ENCODE peak calls at places on chromosomes 6 and 20, in four cellular contexts. One of them, this sample, is unnamed.

GRCh38 chr6:18997375-18997826 is 610.3 kb downstream of the RNF144B start:
- DNase-seq in PC-3: peak
- DNase-seq in AG10803: peak
- DNase-seq in fibroblast of pulmonary artery: peak
- DNase-seq in this sample: no peak

GRCh38 chr20:10654630-10655029 is 19.2 kb downstream of the JAG1 start:
- DNase-seq in AG10803: no peak
- DNase-seq in PC-3: no peak
- DNase-seq in fibroblast of pulmonary artery: no peak
- DNase-seq in this sample: no peak

GRCh38 chr6:163392533-163392932 is 22.0 kb upstream of the QKI start:
- DNase-seq in AG10803: peak
- DNase-seq in PC-3: peak
- DNase-seq in fibroblast of pulmonary artery: peak
- DNase-seq in this sample: peak

GRCh38 chr6:35262596-35262995 is 3.1 kb downstream of the ZNF76 start:
- DNase-seq in fibroblast of pulmonary artery: peak
- DNase-seq in PC-3: no peak
- DNase-seq in AG10803: peak
- DNase-seq in this sample: no peak

GRCh38 chr6:53565886-53566285 is 21.0 kb upstream of the GCLC start:
- DNase-seq in AG10803: peak
- DNase-seq in fibroblast of pulmonary artery: no peak
- DNase-seq in PC-3: no peak
- DNase-seq in this sample: no peak

GRCh38 chr20:48723308-48724264 is 104.2 kb downstream of the PREX1 start:
- DNase-seq in fibroblast of pulmonary artery: no peak
- DNase-seq in AG10803: peak
- DNase-seq in PC-3: no peak
- DNase-seq in this sample: no peak

GRCh38 chr20:3712279-3712873 is at the start of gene SIGLEC1:
- DNase-seq in AG10803: no peak
- DNase-seq in PC-3: no peak
- DNase-seq in fibroblast of pulmonary artery: no peak
- DNase-seq in this sample: no peak

GRCh38 chr20:10476319-10476724 is 41.2 kb downstream of the SLX4IP start:
- DNase-seq in PC-3: peak
- DNase-seq in fibroblast of pulmonary artery: peak
- DNase-seq in AG10803: peak
- DNase-seq in this sample: peak

GRCh38 chr6:95578106-95578410 is 723 bp downstream of the MANEA start:
- DNase-seq in PC-3: peak
- DNase-seq in fibroblast of pulmonary artery: peak
- DNase-seq in AG10803: no peak
- DNase-seq in this sample: no peak

GRCh38 chr6:137122612-137123011 is 50.8 kb downstream of the IL22RA2 start:
- DNase-seq in AG10803: no peak
- DNase-seq in PC-3: peak
- DNase-seq in fibroblast of pulmonary artery: no peak
- DNase-seq in this sample: no peak

GRCh38 chr20:50611128-50611810 is 80.1 kb downstream of the RIPOR3 start:
- DNase-seq in AG10803: peak
- DNase-seq in fibroblast of pulmonary artery: peak
- DNase-seq in PC-3: no peak
- DNase-seq in this sample: no peak

GRCh38 chr6:121890307-121890910 is 455.0 kb downstream of the GJA1 start:
- DNase-seq in AG10803: no peak
- DNase-seq in PC-3: no peak
- DNase-seq in fibroblast of pulmonary artery: no peak
- DNase-seq in this sample: no peak

GRCh38 chr20:25750765-25751696 is 54.4 kb upstream of the ZNF337 start:
- DNase-seq in AG10803: peak
- DNase-seq in fibroblast of pulmonary artery: peak
- DNase-seq in PC-3: peak
- DNase-seq in this sample: no peak

GRCh38 chr6:96301781-96302180 is 219.8 kb upstream of the UFL1 start:
- DNase-seq in fibroblast of pulmonary artery: peak
- DNase-seq in PC-3: peak
- DNase-seq in AG10803: no peak
- DNase-seq in this sample: no peak

GRCh38 chr20:53901064-53901463 is 169.3 kb downstream of the BCAS1 start:
- DNase-seq in fibroblast of pulmonary artery: peak
- DNase-seq in AG10803: peak
- DNase-seq in PC-3: no peak
- DNase-seq in this sample: peak

GRCh38 chr6:84641076-84641475 is 123.3 kb downstream of the TBX18 start:
- DNase-seq in PC-3: no peak
- DNase-seq in AG10803: no peak
- DNase-seq in fibroblast of pulmonary artery: peak
- DNase-seq in this sample: no peak

GRCh38 chr20:21622097-21622496 is 83.4 kb upstream of the PAX1 start:
- DNase-seq in fibroblast of pulmonary artery: no peak
- DNase-seq in PC-3: peak
- DNase-seq in AG10803: no peak
- DNase-seq in this sample: no peak

GRCh38 chr6:41374618-41375590 is 39.5 kb downstream of the NCR2 start:
- DNase-seq in AG10803: no peak
- DNase-seq in fibroblast of pulmonary artery: no peak
- DNase-seq in PC-3: no peak
- DNase-seq in this sample: no peak

GRCh38 chr20:25538838-25539665 is 46.3 kb downstream of the NINL start:
- DNase-seq in PC-3: no peak
- DNase-seq in AG10803: no peak
- DNase-seq in fibroblast of pulmonary artery: no peak
- DNase-seq in this sample: no peak

GRCh38 chr6:151276112-151276745 is 36.5 kb downstream of the AKAP12 start:
- DNase-seq in PC-3: no peak
- DNase-seq in fibroblast of pulmonary artery: peak
- DNase-seq in AG10803: peak
- DNase-seq in this sample: peak

GRCh38 chr6:170221753-170222400 is 69.0 kb downstream of the DLL1 start:
- DNase-seq in PC-3: no peak
- DNase-seq in AG10803: no peak
- DNase-seq in fibroblast of pulmonary artery: no peak
- DNase-seq in this sample: no peak

This sample was measured in myocyte.